ENCODE peak calls at places on chromosomes 12 and 14, in four cellular contexts. A is K562, E is GM12878, V is H1. H is an unnamed sample.

GRCh38 chr12:23055004-23055403 is 430.0 kb downstream of the ETNK1 start:
- DNase-seq in A (peak), E (no peak), V (peak), H (peak)

GRCh38 chr12:99498756-99499155 is 148.8 kb upstream of the GARIN6 start:
- DNase-seq in A (no peak), E (no peak), V (no peak), H (no peak)

GRCh38 chr12:128823916-128824839 is at the start of gene SLC15A4:
- DNase-seq in A (peak), E (no peak), V (peak), H (peak)

GRCh38 chr12:53048033-53048779 is 1.7 kb upstream of the TNS2 start:
- DNase-seq in A (peak), E (no peak), V (no peak), H (no peak)

GRCh38 chr12:18718462-18718861 is 19.4 kb downstream of the PLCZ1 start:
- DNase-seq in A (no peak), E (no peak), V (no peak), H (no peak)

GRCh38 chr12:30959110-30959710 is 32.7 kb downstream of the TSPAN11 start:
- DNase-seq in A (no peak), E (no peak), V (no peak), H (no peak)

GRCh38 chr12:6267007-6267721 is 43.3 kb upstream of the PLEKHG6 start:
- DNase-seq in A (no peak), E (no peak), V (no peak), H (no peak)

GRCh38 chr12:104672501-104673265 is 215.9 kb downstream of the CHST11 start:
- DNase-seq in A (no peak), E (no peak), V (no peak), H (no peak)

GRCh38 chr12:26744697-26745440 is 88.1 kb downstream of the ITPR2 start:
- DNase-seq in A (no peak), E (no peak), V (no peak), H (no peak)

GRCh38 chr12:26786491-26787124 is 46.4 kb downstream of the ITPR2 start:
- DNase-seq in A (no peak), E (no peak), V (no peak), H (no peak)

GRCh38 chr12:102052192-102053061 is 9.4 kb downstream of the WASHC3 start:
- DNase-seq in A (no peak), E (no peak), V (no peak), H (no peak)

GRCh38 chr12:44526655-44527199 is 349.4 kb downstream of the NELL2 start:
- DNase-seq in A (no peak), E (no peak), V (no peak), H (no peak)

GRCh38 chr14:99774526-99775307 is 18.5 kb upstream of the EML1 start:
- DNase-seq in A (no peak), E (no peak), V (no peak), H (no peak)

GRCh38 chr12:112656141-112656540 is 135.4 kb upstream of the RPH3A start:
- DNase-seq in A (no peak), E (no peak), V (no peak), H (no peak)

GRCh38 chr14:20628063-20628854 is 13.2 kb downstream of the OR6S1 start:
- DNase-seq in A (no peak), E (no peak), V (no peak), H (no peak)

GRCh38 chr14:35332517-35333346 is 40.5 kb downstream of the PSMA6 start:
- DNase-seq in A (no peak), E (no peak), V (peak), H (no peak)

GRCh38 chr14:90721619-90722305 is 94.5 kb downstream of the TTC7B start:
- DNase-seq in A (no peak), E (no peak), V (peak), H (peak)

GRCh38 chr12:40145896-40146295 is 40.0 kb upstream of the SLC2A13 start:
- DNase-seq in A (no peak), E (no peak), V (no peak), H (no peak)

GRCh38 chr14:99430491-99430890 is 50.2 kb downstream of the SETD3 start:
- DNase-seq in A (no peak), E (no peak), V (peak), H (no peak)

GRCh38 chr14:90398841-90399540 is 2.2 kb downstream of the CALM1 start:
- DNase-seq in A (no peak), E (no peak), V (no peak), H (no peak)

GRCh38 chr12:92028039-92028709 is 117.5 kb downstream of the BTG1 start:
- DNase-seq in A (no peak), E (no peak), V (no peak), H (no peak)

GRCh38 chr12:501722-502447 is 42.1 kb downstream of the B4GALNT3 start:
- DNase-seq in A (no peak), E (no peak), V (no peak), H (no peak)

GRCh38 chr12:76790564-76791552 is 26.9 kb downstream of the ZDHHC17 start:
- DNase-seq in A (peak), E (no peak), V (no peak), H (peak)

GRCh38 chr12:108367436-108367835 is 28.3 kb upstream of the CMKLR1 start:
- DNase-seq in A (no peak), E (no peak), V (no peak), H (no peak)

GRCh38 chr12:4807116-4807783 is 87.0 kb downstream of the GALNT8 start:
- DNase-seq in A (no peak), E (no peak), V (no peak), H (no peak)

GRCh38 chr12:128388461-128388921 is 121.5 kb downstream of the TMEM132C start:
- DNase-seq in A (no peak), E (no peak), V (no peak), H (no peak)

GRCh38 chr12:64039285-64039871 is 182.7 kb downstream of the KICS2 start:
- DNase-seq in A (no peak), E (no peak), V (no peak), H (no peak)

GRCh38 chr12:79344855-79345840 is 345.6 kb downstream of the PAWR start:
- DNase-seq in A (peak), E (peak), V (no peak), H (peak)

GRCh38 chr12:52215587-52216031 is 17.4 kb upstream of the KRT7 start:
- DNase-seq in A (no peak), E (no peak), V (no peak), H (peak)

GRCh38 chr12:78308701-78309100 is 478.0 kb downstream of the NAV3 start:
- DNase-seq in A (no peak), E (no peak), V (no peak), H (no peak)

DNA sequence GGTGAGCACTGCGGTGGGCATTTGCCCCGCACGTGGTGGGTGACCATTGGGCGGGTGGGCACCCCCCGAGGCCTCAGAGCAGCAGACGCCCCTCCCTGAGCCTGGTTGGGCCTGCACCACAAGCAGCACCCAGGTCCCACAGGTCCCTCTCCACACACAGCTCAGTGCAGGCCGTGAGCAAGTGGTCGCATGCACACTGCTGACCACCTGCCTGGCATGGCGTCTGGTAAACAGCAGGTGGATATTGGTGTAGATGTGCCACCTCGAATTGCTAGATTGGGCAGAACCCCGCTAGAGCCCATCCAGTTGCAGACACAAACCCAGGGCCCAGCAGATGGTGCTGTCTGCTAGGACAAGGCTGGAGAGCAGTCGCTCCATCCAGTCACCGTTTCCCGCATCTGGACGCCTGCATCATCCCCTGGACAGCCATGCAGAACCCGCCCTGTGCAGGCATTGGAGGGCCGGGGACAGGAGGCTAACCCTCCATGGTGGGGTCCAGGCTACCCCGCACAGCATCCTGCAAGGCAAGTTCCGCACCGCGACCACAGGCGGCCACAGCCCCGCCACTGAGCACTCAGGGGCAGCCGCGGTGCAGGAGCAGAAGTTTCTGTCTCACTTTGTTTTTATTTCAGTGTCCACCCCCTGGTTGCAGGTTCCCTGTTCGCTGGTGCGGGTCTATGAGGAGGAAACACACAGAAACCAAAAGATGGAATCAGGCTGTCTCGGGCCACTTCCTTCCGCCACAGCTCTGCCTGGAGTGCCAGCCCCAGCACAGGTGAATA is 45.6 kb upstream of the RIMBP2 start:
- DNase-seq in A (peak), E (no peak), V (peak), H (peak)
- TF ChIP-seq EGR1 in A (no peak), E (no peak), V (no peak), H (no peak)

DNA sequence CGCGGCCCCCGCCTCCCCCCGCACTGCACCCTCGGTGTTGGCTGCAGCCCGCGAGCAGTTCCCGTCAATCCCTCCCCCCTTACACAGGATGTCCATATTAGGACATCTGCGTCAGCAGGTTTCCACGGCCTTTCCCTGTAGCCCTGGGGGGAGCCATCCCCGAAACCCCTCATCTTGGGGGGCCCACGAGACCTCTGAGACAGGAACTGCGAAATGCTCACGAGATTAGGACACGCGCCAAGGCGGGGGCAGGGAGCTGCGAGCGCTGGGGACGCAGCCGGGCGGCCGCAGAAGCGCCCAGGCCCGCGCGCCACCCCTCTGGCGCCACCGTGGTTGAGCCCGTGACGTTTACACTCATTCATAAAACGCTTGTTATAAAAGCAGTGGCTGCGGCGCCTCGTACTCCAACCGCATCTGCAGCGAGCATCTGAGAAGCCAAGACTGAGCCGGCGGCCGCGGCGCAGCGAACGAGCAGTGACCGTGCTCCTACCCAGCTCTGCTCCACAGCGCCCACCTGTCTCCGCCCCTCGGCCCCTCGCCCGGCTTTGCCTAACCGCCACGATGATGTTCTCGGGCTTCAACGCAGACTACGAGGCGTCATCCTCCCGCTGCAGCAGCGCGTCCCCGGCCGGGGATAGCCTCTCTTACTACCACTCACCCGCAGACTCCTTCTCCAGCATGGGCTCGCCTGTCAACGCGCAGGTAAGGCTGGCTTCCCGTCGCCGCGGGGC is at the start of gene FOS:
- DNase-seq in A (peak), E (no peak), V (peak), H (peak)
- TF ChIP-seq EGR1 in A (peak), E (no peak), V (peak), H (no peak)

GRCh38 chr12:94676922-94677321 is 26.6 kb upstream of the TMCC3 start:
- DNase-seq in A (no peak), E (no peak), V (no peak), H (no peak)

GRCh38 chr12:94677778-94678177 is 27.4 kb upstream of the TMCC3 start:
- DNase-seq in A (no peak), E (no peak), V (no peak), H (no peak)

GRCh38 chr12:94673951-94674570 is 23.7 kb upstream of the TMCC3 start:
- DNase-seq in A (no peak), E (no peak), V (no peak), H (no peak)

GRCh38 chr12:94674835-94675234 is 24.5 kb upstream of the TMCC3 start:
- DNase-seq in A (no peak), E (no peak), V (no peak), H (no peak)

GRCh38 chr12:94676011-94676709 is 25.8 kb upstream of the TMCC3 start:
- DNase-seq in A (peak), E (peak), V (no peak), H (no peak)
- TF ChIP-seq EGR1 in A (no peak), E (no peak), V (no peak), H (no peak)

DNA sequence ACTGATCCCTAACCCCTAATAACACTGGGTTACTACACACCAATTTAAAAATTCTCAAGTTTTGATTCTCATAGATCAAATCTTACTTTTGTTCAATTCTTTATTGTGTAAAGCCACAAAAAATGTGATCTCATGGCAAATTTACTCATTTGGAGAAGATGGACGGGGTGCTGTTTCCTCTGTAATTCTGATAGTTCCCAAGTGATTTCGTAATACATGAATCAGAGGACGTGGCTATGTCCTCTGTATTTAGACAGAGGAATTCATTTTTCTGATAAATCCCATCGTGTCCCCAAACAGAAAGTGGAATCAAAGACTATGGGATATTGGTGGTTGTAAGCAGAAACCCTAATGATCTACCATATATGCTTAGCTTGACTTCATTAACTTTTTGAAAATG is 76.6 kb upstream of the GNG2 start:
- DNase-seq in A (no peak), E (no peak), V (no peak), H (no peak)
- TF ChIP-seq EGR1 in A (no peak), E (no peak), V (no peak), H (no peak)

H was measured in HCT116.